ENCODE peak calls at places on chromosomes 13 and 19, in nine cellular contexts. One of them, this sample, is unnamed.

GRCh38 chr13:35475960-35476943 is at the start of gene MAB21L1:
- DNase-seq in heart right ventricle: no peak
- DNase-seq in heart left ventricle: peak; percentile 46
- DNase-seq in activated T-helper 1 cell treated with anti-CD3 and anti-CD28 coated beads, Interleukin-2, amount 50 U/mL, for 16 hours: no peak
- DNase-seq in AG04449: no peak
- DNase-seq in stimulated activated CD4-positive, alpha-beta T cell treated with anti-CD3 and anti-CD28 coated beads, TNF-alpha, amount 100 ng/mL, for 1 hour: no peak
- DNase-seq in neural crest cell: peak; percentile 34
- DNase-seq in brain microvascular endothelial cell: peak; percentile 29
- DNase-seq in KG1: peak; percentile 31
- DNase-seq in this sample: peak; percentile 96

GRCh38 chr13:109733550-109733949 is 52.8 kb downstream of the IRS2 start:
- DNase-seq in heart right ventricle: no peak
- DNase-seq in heart left ventricle: no peak
- DNase-seq in activated T-helper 1 cell treated with anti-CD3 and anti-CD28 coated beads, Interleukin-2, amount 50 U/mL, for 16 hours: no peak
- DNase-seq in AG04449: no peak
- DNase-seq in stimulated activated CD4-positive, alpha-beta T cell treated with anti-CD3 and anti-CD28 coated beads, TNF-alpha, amount 100 ng/mL, for 1 hour: no peak
- DNase-seq in neural crest cell: no peak
- DNase-seq in brain microvascular endothelial cell: no peak
- DNase-seq in KG1: no peak
- DNase-seq in this sample: no peak

GRCh38 chr13:48404952-48405351 is 8.0 kb downstream of the LPAR6 start:
- DNase-seq in heart right ventricle: no peak
- DNase-seq in heart left ventricle: no peak
- DNase-seq in activated T-helper 1 cell treated with anti-CD3 and anti-CD28 coated beads, Interleukin-2, amount 50 U/mL, for 16 hours: no peak
- DNase-seq in AG04449: no peak
- DNase-seq in stimulated activated CD4-positive, alpha-beta T cell treated with anti-CD3 and anti-CD28 coated beads, TNF-alpha, amount 100 ng/mL, for 1 hour: no peak
- DNase-seq in neural crest cell: no peak
- DNase-seq in brain microvascular endothelial cell: no peak
- DNase-seq in KG1: no peak
- DNase-seq in this sample: no peak

GRCh38 chr13:44921931-44922758 is 67.1 kb downstream of the NUFIP1 start:
- DNase-seq in heart right ventricle: peak; percentile 51
- DNase-seq in heart left ventricle: no peak
- DNase-seq in activated T-helper 1 cell treated with anti-CD3 and anti-CD28 coated beads, Interleukin-2, amount 50 U/mL, for 16 hours: no peak
- DNase-seq in AG04449: peak; percentile 85
- DNase-seq in stimulated activated CD4-positive, alpha-beta T cell treated with anti-CD3 and anti-CD28 coated beads, TNF-alpha, amount 100 ng/mL, for 1 hour: no peak
- DNase-seq in neural crest cell: no peak
- DNase-seq in brain microvascular endothelial cell: peak; percentile 89
- DNase-seq in KG1: no peak
- DNase-seq in this sample: no peak

GRCh38 chr19:54881884-54882283 is 7.8 kb downstream of the FCAR start:
- DNase-seq in heart right ventricle: no peak
- DNase-seq in heart left ventricle: no peak
- DNase-seq in activated T-helper 1 cell treated with anti-CD3 and anti-CD28 coated beads, Interleukin-2, amount 50 U/mL, for 16 hours: no peak
- DNase-seq in AG04449: no peak
- DNase-seq in stimulated activated CD4-positive, alpha-beta T cell treated with anti-CD3 and anti-CD28 coated beads, TNF-alpha, amount 100 ng/mL, for 1 hour: no peak
- DNase-seq in neural crest cell: no peak
- DNase-seq in brain microvascular endothelial cell: no peak
- DNase-seq in KG1: no peak
- DNase-seq in this sample: no peak

GRCh38 chr19:10105241-10106099 is 692 bp upstream of the PPAN start:
- DNase-seq in heart right ventricle: no peak
- DNase-seq in heart left ventricle: no peak
- DNase-seq in activated T-helper 1 cell treated with anti-CD3 and anti-CD28 coated beads, Interleukin-2, amount 50 U/mL, for 16 hours: peak; percentile 68
- DNase-seq in AG04449: no peak
- DNase-seq in stimulated activated CD4-positive, alpha-beta T cell treated with anti-CD3 and anti-CD28 coated beads, TNF-alpha, amount 100 ng/mL, for 1 hour: peak; percentile 55
- DNase-seq in neural crest cell: no peak
- DNase-seq in brain microvascular endothelial cell: no peak
- DNase-seq in KG1: peak; percentile 51
- DNase-seq in this sample: no peak

GRCh38 chr19:55136399-55137102 is 12.5 kb downstream of the TNNT1 start:
- DNase-seq in heart right ventricle: no peak
- DNase-seq in heart left ventricle: peak; percentile 1
- DNase-seq in activated T-helper 1 cell treated with anti-CD3 and anti-CD28 coated beads, Interleukin-2, amount 50 U/mL, for 16 hours: no peak
- DNase-seq in AG04449: no peak
- DNase-seq in stimulated activated CD4-positive, alpha-beta T cell treated with anti-CD3 and anti-CD28 coated beads, TNF-alpha, amount 100 ng/mL, for 1 hour: no peak
- DNase-seq in neural crest cell: no peak
- DNase-seq in brain microvascular endothelial cell: no peak
- DNase-seq in KG1: no peak
- DNase-seq in this sample: no peak

GRCh38 chr19:49680473-49681351 is 3.6 kb downstream of the PRMT1 start:
- DNase-seq in heart right ventricle: peak; percentile 89
- DNase-seq in heart left ventricle: peak; percentile 96
- DNase-seq in activated T-helper 1 cell treated with anti-CD3 and anti-CD28 coated beads, Interleukin-2, amount 50 U/mL, for 16 hours: peak; percentile 92
- DNase-seq in AG04449: no peak
- DNase-seq in stimulated activated CD4-positive, alpha-beta T cell treated with anti-CD3 and anti-CD28 coated beads, TNF-alpha, amount 100 ng/mL, for 1 hour: peak; percentile 99
- DNase-seq in neural crest cell: peak; percentile 100
- DNase-seq in brain microvascular endothelial cell: peak; percentile 79
- DNase-seq in KG1: peak; percentile 90
- DNase-seq in this sample: peak; percentile 89

GRCh38 chr13:62360609-62361008 is 945.0 kb upstream of the PCDH20 start:
- DNase-seq in heart right ventricle: no peak
- DNase-seq in heart left ventricle: no peak
- DNase-seq in activated T-helper 1 cell treated with anti-CD3 and anti-CD28 coated beads, Interleukin-2, amount 50 U/mL, for 16 hours: no peak
- DNase-seq in AG04449: no peak
- DNase-seq in stimulated activated CD4-positive, alpha-beta T cell treated with anti-CD3 and anti-CD28 coated beads, TNF-alpha, amount 100 ng/mL, for 1 hour: no peak
- DNase-seq in neural crest cell: no peak
- DNase-seq in brain microvascular endothelial cell: no peak
- DNase-seq in KG1: no peak
- DNase-seq in this sample: peak; percentile 70

GRCh38 chr13:34276764-34277163 is 458.8 kb downstream of the RFC3 start:
- DNase-seq in heart right ventricle: no peak
- DNase-seq in heart left ventricle: no peak
- DNase-seq in activated T-helper 1 cell treated with anti-CD3 and anti-CD28 coated beads, Interleukin-2, amount 50 U/mL, for 16 hours: no peak
- DNase-seq in AG04449: no peak
- DNase-seq in stimulated activated CD4-positive, alpha-beta T cell treated with anti-CD3 and anti-CD28 coated beads, TNF-alpha, amount 100 ng/mL, for 1 hour: no peak
- DNase-seq in neural crest cell: no peak
- DNase-seq in brain microvascular endothelial cell: no peak
- DNase-seq in KG1: no peak
- DNase-seq in this sample: no peak

GRCh38 chr19:8504171-8504570 is 1.7 kb upstream of the PRAM1 start:
- DNase-seq in heart right ventricle: no peak
- DNase-seq in heart left ventricle: no peak
- DNase-seq in activated T-helper 1 cell treated with anti-CD3 and anti-CD28 coated beads, Interleukin-2, amount 50 U/mL, for 16 hours: no peak
- DNase-seq in AG04449: no peak
- DNase-seq in stimulated activated CD4-positive, alpha-beta T cell treated with anti-CD3 and anti-CD28 coated beads, TNF-alpha, amount 100 ng/mL, for 1 hour: no peak
- DNase-seq in neural crest cell: no peak
- DNase-seq in brain microvascular endothelial cell: no peak
- DNase-seq in KG1: no peak
- DNase-seq in this sample: no peak

GRCh38 chr19:46840157-46840942 is 10.3 kb downstream of the AP2S1 start:
- DNase-seq in heart right ventricle: no peak
- DNase-seq in heart left ventricle: no peak
- DNase-seq in activated T-helper 1 cell treated with anti-CD3 and anti-CD28 coated beads, Interleukin-2, amount 50 U/mL, for 16 hours: peak; percentile 25
- DNase-seq in AG04449: peak; percentile 23
- DNase-seq in stimulated activated CD4-positive, alpha-beta T cell treated with anti-CD3 and anti-CD28 coated beads, TNF-alpha, amount 100 ng/mL, for 1 hour: peak; percentile 26
- DNase-seq in neural crest cell: peak; percentile 46
- DNase-seq in brain microvascular endothelial cell: peak; percentile 37
- DNase-seq in KG1: peak; percentile 28
- DNase-seq in this sample: peak; percentile 75

GRCh38 chr13:77230560-77230959 is 96.3 kb downstream of the MYCBP2 start:
- DNase-seq in heart right ventricle: no peak
- DNase-seq in heart left ventricle: no peak
- DNase-seq in activated T-helper 1 cell treated with anti-CD3 and anti-CD28 coated beads, Interleukin-2, amount 50 U/mL, for 16 hours: no peak
- DNase-seq in AG04449: no peak
- DNase-seq in stimulated activated CD4-positive, alpha-beta T cell treated with anti-CD3 and anti-CD28 coated beads, TNF-alpha, amount 100 ng/mL, for 1 hour: no peak
- DNase-seq in neural crest cell: no peak
- DNase-seq in brain microvascular endothelial cell: no peak
- DNase-seq in KG1: no peak
- DNase-seq in this sample: no peak

GRCh38 chr19:2802826-2803225 is 16.8 kb upstream of the ZNF554 start:
- DNase-seq in heart right ventricle: no peak
- DNase-seq in heart left ventricle: no peak
- DNase-seq in activated T-helper 1 cell treated with anti-CD3 and anti-CD28 coated beads, Interleukin-2, amount 50 U/mL, for 16 hours: no peak
- DNase-seq in AG04449: no peak
- DNase-seq in stimulated activated CD4-positive, alpha-beta T cell treated with anti-CD3 and anti-CD28 coated beads, TNF-alpha, amount 100 ng/mL, for 1 hour: no peak
- DNase-seq in neural crest cell: no peak
- DNase-seq in brain microvascular endothelial cell: no peak
- DNase-seq in KG1: no peak
- DNase-seq in this sample: no peak

GRCh38 chr19:2485428-2485827 is 9.5 kb downstream of the GADD45B start:
- DNase-seq in heart right ventricle: no peak
- DNase-seq in heart left ventricle: no peak
- DNase-seq in activated T-helper 1 cell treated with anti-CD3 and anti-CD28 coated beads, Interleukin-2, amount 50 U/mL, for 16 hours: no peak
- DNase-seq in AG04449: no peak
- DNase-seq in stimulated activated CD4-positive, alpha-beta T cell treated with anti-CD3 and anti-CD28 coated beads, TNF-alpha, amount 100 ng/mL, for 1 hour: no peak
- DNase-seq in neural crest cell: no peak
- DNase-seq in brain microvascular endothelial cell: no peak
- DNase-seq in KG1: no peak
- DNase-seq in this sample: no peak

GRCh38 chr13:100710176-100710575 is 35.6 kb upstream of the TMTC4 start:
- DNase-seq in heart right ventricle: no peak
- DNase-seq in heart left ventricle: no peak
- DNase-seq in activated T-helper 1 cell treated with anti-CD3 and anti-CD28 coated beads, Interleukin-2, amount 50 U/mL, for 16 hours: no peak
- DNase-seq in AG04449: no peak
- DNase-seq in stimulated activated CD4-positive, alpha-beta T cell treated with anti-CD3 and anti-CD28 coated beads, TNF-alpha, amount 100 ng/mL, for 1 hour: no peak
- DNase-seq in neural crest cell: no peak
- DNase-seq in brain microvascular endothelial cell: no peak
- DNase-seq in KG1: no peak
- DNase-seq in this sample: no peak

This sample was measured in SK-N-DZ.